ENCODE peak calls at places on chromosome 1, in four cellular contexts. One of them, this sample, is unnamed.

GRCh38 chr1:34740161-34740875 is 14.5 kb upstream of the GJB5 start:
- DNase-seq in astrocyte of the cerebellum: no peak
- DNase-seq in stimulated activated CD8-positive, alpha-beta memory T cell treated with anti-CD3 and anti-CD28 coated beads, Interleukin-12 subunit alpha, Interleukin-12 subunit beta, amount 100 ng/mL, for 4 hours: no peak
- DNase-seq in neural crest cell: peak; percentile 17
- DNase-seq in this sample: peak; percentile 62

GRCh38 chr1:207952617-207953542 is 42.0 kb upstream of the CD34 start:
- DNase-seq in astrocyte of the cerebellum: no peak
- DNase-seq in neural crest cell: no peak
- DNase-seq in stimulated activated CD8-positive, alpha-beta memory T cell treated with anti-CD3 and anti-CD28 coated beads, Interleukin-12 subunit alpha, Interleukin-12 subunit beta, amount 100 ng/mL, for 4 hours: no peak
- DNase-seq in this sample: no peak

GRCh38 chr1:160149235-160149634 is 2.2 kb upstream of the ATP1A4 start:
- DNase-seq in stimulated activated CD8-positive, alpha-beta memory T cell treated with anti-CD3 and anti-CD28 coated beads, Interleukin-12 subunit alpha, Interleukin-12 subunit beta, amount 100 ng/mL, for 4 hours: no peak
- DNase-seq in astrocyte of the cerebellum: no peak
- DNase-seq in neural crest cell: no peak
- DNase-seq in this sample: no peak

GRCh38 chr1:183609313-183609712 is 19.1 kb upstream of the NCF2 start:
- DNase-seq in neural crest cell: no peak
- DNase-seq in stimulated activated CD8-positive, alpha-beta memory T cell treated with anti-CD3 and anti-CD28 coated beads, Interleukin-12 subunit alpha, Interleukin-12 subunit beta, amount 100 ng/mL, for 4 hours: no peak
- DNase-seq in astrocyte of the cerebellum: no peak
- DNase-seq in this sample: no peak

GRCh38 chr1:46595127-46595526 is 8.9 kb downstream of the MKNK1 start:
- DNase-seq in astrocyte of the cerebellum: no peak
- DNase-seq in neural crest cell: no peak
- DNase-seq in stimulated activated CD8-positive, alpha-beta memory T cell treated with anti-CD3 and anti-CD28 coated beads, Interleukin-12 subunit alpha, Interleukin-12 subunit beta, amount 100 ng/mL, for 4 hours: no peak
- DNase-seq in this sample: no peak

GRCh38 chr1:27536004-27536757 is 46.2 kb upstream of the WASF2 start:
- DNase-seq in neural crest cell: no peak
- DNase-seq in astrocyte of the cerebellum: no peak
- DNase-seq in stimulated activated CD8-positive, alpha-beta memory T cell treated with anti-CD3 and anti-CD28 coated beads, Interleukin-12 subunit alpha, Interleukin-12 subunit beta, amount 100 ng/mL, for 4 hours: no peak
- DNase-seq in this sample: no peak

GRCh38 chr1:113940365-113941244 is 11.5 kb downstream of the HIPK1 start:
- DNase-seq in neural crest cell: no peak
- DNase-seq in astrocyte of the cerebellum: no peak
- DNase-seq in stimulated activated CD8-positive, alpha-beta memory T cell treated with anti-CD3 and anti-CD28 coated beads, Interleukin-12 subunit alpha, Interleukin-12 subunit beta, amount 100 ng/mL, for 4 hours: peak; percentile 24
- DNase-seq in this sample: no peak

GRCh38 chr1:17885663-17886062 is 130.5 kb downstream of the ACTL8 start:
- DNase-seq in stimulated activated CD8-positive, alpha-beta memory T cell treated with anti-CD3 and anti-CD28 coated beads, Interleukin-12 subunit alpha, Interleukin-12 subunit beta, amount 100 ng/mL, for 4 hours: no peak
- DNase-seq in neural crest cell: no peak
- DNase-seq in astrocyte of the cerebellum: no peak
- DNase-seq in this sample: no peak

GRCh38 chr1:217535601-217536377 is 95.1 kb downstream of the GPATCH2 start:
- DNase-seq in astrocyte of the cerebellum: no peak
- DNase-seq in stimulated activated CD8-positive, alpha-beta memory T cell treated with anti-CD3 and anti-CD28 coated beads, Interleukin-12 subunit alpha, Interleukin-12 subunit beta, amount 100 ng/mL, for 4 hours: no peak
- DNase-seq in neural crest cell: no peak
- DNase-seq in this sample: no peak

This sample was measured in upper lobe of left lung.